ENCODE peak calls at places on chromosomes 12 and 14, in five cellular contexts. O is HCEC 1CT; V is left cardiac atrium; I is NCI-H510A treated with DMSO at 0.1 percent for 48 hours; F is stimulated activated CD4-positive, alpha-beta T cell treated with anti-CD3 and anti-CD28 coated beads, Interleukin-15, amount 100 ng/mL, for 1 hour. W is an unnamed sample.

GRCh38 chr14:99551034-99551922 is 52.7 kb downstream of the CCDC85C start:
- DNase-seq in O (no peak), V (no peak), I (peak; percentile 36), F (no peak), W (no peak)

GRCh38 chr14:68978550-68978911 is 571 bp downstream of the ACTN1 start:
- DNase-seq in O (peak; percentile 51), V (peak; percentile 71), I (peak; percentile 59), F (no peak), W (no peak)

GRCh38 chr14:20757963-20758362 is 10.2 kb upstream of the EDDM3B start:
- DNase-seq in O (no peak), V (peak; percentile 31), I (no peak), F (no peak), W (no peak)

GRCh38 chr12:116524964-116525379 is 34.2 kb upstream of the MAP1LC3B2 start:
- DNase-seq in O (peak; percentile 59), V (no peak), I (no peak), F (no peak), W (no peak)

GRCh38 chr14:91947196-91948184 is at the start of gene FBLN5:
- DNase-seq in O (peak; percentile 94), V (peak; percentile 73), I (peak; percentile 50), F (no peak), W (peak; percentile 30)

GRCh38 chr12:27901959-27902358 is 70.6 kb downstream of the PTHLH start:
- DNase-seq in O (no peak), V (no peak), I (no peak), F (no peak), W (peak; percentile 53)

GRCh38 chr12:128817115-128818015 is 6.4 kb downstream of the SLC15A4 start:
- DNase-seq in O (no peak), V (peak; percentile 60), I (peak; percentile 20), F (no peak), W (peak; percentile 66)

GRCh38 chr14:71362920-71363584 is 455.8 kb downstream of the PCNX1 start:
- DNase-seq in O (peak; percentile 42), V (no peak), I (no peak), F (no peak), W (peak; percentile 48)

W was measured in brain microvascular endothelial cell.